ENCODE peak calls at places on chromosomes 11 and 22, in four cellular contexts. S, B, X and H are unnamed samples.

GRCh38 chr11:47453365-47453764 is 4.4 kb upstream of the RAPSN start:
- DNase-seq in X (no peak), S (no peak), B (no peak), H (no peak)

GRCh38 chr22:38843201-38843715 is 570 bp downstream of the NPTXR start:
- DNase-seq in B (peak), X (peak), S (peak), H (no peak)

GRCh38 chr11:111846063-111846462 is 25.3 kb downstream of the ALG9 start:
- DNase-seq in S (peak), X (no peak), B (no peak), H (no peak)

GRCh38 chr11:9714540-9714939 is 50.7 kb downstream of the SWAP70 start:
- DNase-seq in B (no peak), X (no peak), S (no peak), H (no peak)

GRCh38 chr22:50182176-50183081 is 3.3 kb upstream of the TRABD start:
- DNase-seq in X (no peak), S (no peak), B (peak), H (no peak)

GRCh38 chr11:44530413-44531115 is 34.9 kb upstream of the CD82 start:
- DNase-seq in S (no peak), B (no peak), X (no peak), H (no peak)

GRCh38 chr11:43943931-43944751 is 1.7 kb downstream of the C11orf96 start:
- DNase-seq in X (no peak), B (peak), S (no peak), H (no peak)

GRCh38 chr11:123219066-123219697 is 24.1 kb upstream of the CLMP start:
- DNase-seq in S (no peak), B (no peak), X (no peak), H (no peak)

GRCh38 chr11:125873881-125874555 is 13.4 kb upstream of the HYLS1 start:
- DNase-seq in S (no peak), B (no peak), X (peak), H (no peak)

GRCh38 chr11:47766363-47767227 is 546 bp downstream of the FNBP4 start:
- DNase-seq in X (peak), B (peak), S (peak), H (no peak)

GRCh38 chr22:45651931-45652528 is 19.6 kb upstream of the ATXN10 start:
- DNase-seq in X (no peak), B (no peak), S (no peak), H (no peak)

GRCh38 chr11:115501895-115502589 is 2.2 kb downstream of the CADM1 start:
- DNase-seq in X (no peak), B (no peak), S (no peak), H (no peak)

GRCh38 chr11:128667873-128668272 is 26.0 kb upstream of the FLI1 start:
- DNase-seq in S (peak), B (no peak), X (no peak), H (no peak)

GRCh38 chr11:130198964-130199363 is 39.4 kb downstream of the ST14 start:
- DNase-seq in S (no peak), X (no peak), B (no peak), H (no peak)
- TF ChIP-seq CTCF in S (no peak), X (no peak), B (no peak), H (no peak)

DNA sequence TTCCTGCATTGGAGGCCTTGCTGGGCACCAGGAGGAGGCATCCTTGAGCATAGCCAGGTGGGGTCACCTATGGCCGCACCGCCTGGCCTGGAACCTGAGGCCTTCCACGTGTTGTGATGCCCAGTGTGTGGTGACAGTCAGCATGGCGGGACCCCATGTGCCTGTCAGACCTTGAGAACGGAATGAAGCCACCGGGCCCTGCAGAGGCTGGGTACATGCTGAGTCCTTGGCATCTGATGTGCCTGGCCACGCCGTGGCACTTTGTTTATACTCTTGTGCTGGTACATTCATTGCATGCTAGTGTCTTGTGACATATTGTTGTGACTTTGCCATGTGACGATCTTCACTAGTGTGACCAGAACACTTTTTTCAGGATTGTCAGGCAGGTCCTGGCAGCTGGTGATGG is 8.5 kb upstream of the MYO7A start:
- DNase-seq in X (no peak), B (peak), S (no peak), H (no peak)
- TF ChIP-seq CTCF in X (no peak), B (no peak), S (no peak), H (no peak)

DNA sequence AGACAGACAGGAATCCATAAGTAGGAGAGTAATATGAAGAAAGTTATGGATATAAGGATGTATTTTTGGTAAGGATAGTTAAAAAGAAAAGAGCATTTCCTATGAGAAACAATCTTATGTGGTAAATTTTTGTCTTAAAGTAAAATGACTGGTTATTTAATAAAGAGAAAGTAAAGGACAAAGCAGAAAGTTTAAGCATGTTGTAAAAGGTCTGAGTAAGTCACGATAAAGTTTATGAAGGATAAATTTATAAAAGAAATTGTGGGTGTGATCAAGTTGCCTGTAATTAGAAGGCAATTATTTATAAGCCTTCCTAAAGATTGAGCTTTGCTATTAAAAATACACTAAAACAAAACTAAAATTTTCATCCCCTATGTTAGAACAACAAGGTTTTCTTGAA is 314.7 kb upstream of the SYN3 start:
- DNase-seq in B (no peak), X (no peak), S (no peak), H (no peak)
- TF ChIP-seq CTCF in B (no peak), X (no peak), S (no peak), H (no peak)

GRCh38 chr11:133966924-133967598 is 10.3 kb upstream of the IGSF9B start:
- DNase-seq in S (no peak), X (peak), B (peak), H (no peak)
- TF ChIP-seq CTCF in S (peak), X (peak), B (no peak), H (peak)

GRCh38 chr11:61618991-61619390 is 38.1 kb upstream of the SYT7 start:
- DNase-seq in X (no peak), B (no peak), S (no peak), H (no peak)

GRCh38 chr11:61619827-61620226 is 39.0 kb upstream of the SYT7 start:
- DNase-seq in S (no peak), B (no peak), X (no peak), H (no peak)

GRCh38 chr11:61616443-61616842 is 35.6 kb upstream of the SYT7 start:
- DNase-seq in S (no peak), B (no peak), X (no peak), H (no peak)

GRCh38 chr11:61613711-61614254 is 32.9 kb upstream of the SYT7 start:
- DNase-seq in B (no peak), S (no peak), X (no peak), H (no peak)

DNA sequence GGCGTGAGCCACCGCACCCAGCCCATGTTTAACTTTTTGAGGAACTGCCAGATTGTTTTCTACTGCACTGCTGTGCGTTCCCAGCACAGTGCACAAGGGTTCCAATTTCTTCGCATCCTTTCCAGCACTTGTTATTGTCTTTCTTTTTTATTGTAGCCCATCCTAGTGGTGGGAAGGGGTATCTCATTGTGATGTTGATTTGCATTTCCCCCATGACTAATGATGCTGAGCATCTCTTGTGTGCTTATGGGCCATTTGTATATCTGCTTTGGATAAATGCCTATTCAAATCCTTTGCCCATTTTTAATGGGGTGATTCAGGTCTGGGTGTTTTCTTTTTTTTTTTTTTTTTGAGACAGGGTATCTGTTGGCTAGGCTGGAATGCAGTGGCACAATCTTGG is 36.6 kb upstream of the SYT7 start:
- DNase-seq in S (no peak), B (no peak), X (no peak), H (no peak)
- TF ChIP-seq CTCF in S (peak), B (no peak), X (peak), H (no peak)

DNA sequence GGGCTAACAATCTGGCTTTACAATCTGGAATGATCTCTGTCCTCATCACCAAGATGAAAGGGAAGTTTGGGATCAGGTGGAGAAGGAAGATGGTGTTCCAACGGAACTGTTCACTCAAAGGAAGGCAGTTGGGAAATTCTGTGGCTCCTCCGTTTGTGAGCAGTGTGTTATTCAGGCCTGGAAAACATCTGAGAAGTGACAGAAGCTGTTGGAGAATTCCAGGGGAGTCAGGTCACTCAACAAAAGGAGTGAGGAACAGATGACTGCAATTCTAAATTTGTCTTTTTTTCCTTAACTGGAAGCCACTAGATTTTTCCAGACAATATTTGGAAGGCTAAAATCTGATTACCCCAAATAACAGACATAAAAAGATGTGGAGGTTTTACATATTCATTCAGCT is 107.8 kb downstream of the CD44 start:
- DNase-seq in B (no peak), X (no peak), S (peak), H (no peak)
- TF ChIP-seq CTCF in B (no peak), X (no peak), S (no peak), H (no peak)

DNA sequence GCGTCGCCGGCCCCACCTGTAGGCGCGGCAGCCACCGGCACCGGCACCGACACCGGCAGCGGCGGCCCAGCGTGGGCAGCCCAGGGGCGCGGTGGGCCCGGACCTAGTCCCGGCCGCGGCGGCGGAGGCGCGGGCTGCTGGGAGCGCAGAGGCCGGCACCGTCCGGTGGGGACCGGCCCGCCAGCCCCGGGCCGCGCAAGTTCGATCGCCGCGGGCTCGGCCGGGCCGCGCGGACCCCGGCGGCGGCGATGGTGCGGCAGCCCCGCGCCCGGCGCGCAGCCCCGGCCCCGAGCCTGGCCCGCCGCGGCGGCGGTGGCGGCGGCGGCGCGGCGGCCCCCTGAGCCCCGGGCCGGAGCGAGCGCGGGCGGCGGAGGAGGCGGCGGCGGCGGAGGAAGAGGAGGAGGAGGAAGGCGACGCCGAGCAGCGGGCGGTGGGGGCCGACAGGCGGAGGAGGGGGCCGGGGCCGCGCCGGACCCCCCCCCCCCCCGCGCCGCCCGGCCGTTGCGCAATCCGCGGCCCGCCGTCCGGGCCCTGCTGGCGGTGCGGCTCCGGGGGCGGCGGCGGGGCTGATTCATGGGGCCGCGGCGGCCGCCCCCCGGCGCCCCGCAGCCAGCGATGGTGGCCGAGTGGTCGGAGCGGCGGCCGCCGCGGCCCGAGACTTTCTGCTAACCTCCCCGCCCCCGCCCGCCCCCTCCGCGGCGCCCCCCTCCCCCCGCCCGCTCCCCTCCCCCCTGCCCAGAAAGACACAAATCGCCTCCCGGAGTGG is 1251.9 kb downstream of the BRD1 start:
- DNase-seq in X (no peak), S (no peak), B (no peak), H (no peak)
- TF ChIP-seq CTCF in X (no peak), S (no peak), B (no peak), H (no peak)

GRCh38 chr11:77191429-77191822 is 63.4 kb downstream of the MYO7A start:
- DNase-seq in B (peak), X (no peak), S (no peak), H (no peak)

GRCh38 chr11:77193167-77193566 is 65.1 kb downstream of the MYO7A start:
- DNase-seq in X (no peak), B (no peak), S (no peak), H (no peak)

GRCh38 chr11:77193915-77194830 is 66.1 kb downstream of the MYO7A start:
- DNase-seq in S (no peak), B (peak), X (no peak), H (no peak)

GRCh38 chr11:77190331-77191075 is 62.5 kb downstream of the MYO7A start:
- DNase-seq in S (no peak), B (peak), X (no peak), H (no peak)

DNA sequence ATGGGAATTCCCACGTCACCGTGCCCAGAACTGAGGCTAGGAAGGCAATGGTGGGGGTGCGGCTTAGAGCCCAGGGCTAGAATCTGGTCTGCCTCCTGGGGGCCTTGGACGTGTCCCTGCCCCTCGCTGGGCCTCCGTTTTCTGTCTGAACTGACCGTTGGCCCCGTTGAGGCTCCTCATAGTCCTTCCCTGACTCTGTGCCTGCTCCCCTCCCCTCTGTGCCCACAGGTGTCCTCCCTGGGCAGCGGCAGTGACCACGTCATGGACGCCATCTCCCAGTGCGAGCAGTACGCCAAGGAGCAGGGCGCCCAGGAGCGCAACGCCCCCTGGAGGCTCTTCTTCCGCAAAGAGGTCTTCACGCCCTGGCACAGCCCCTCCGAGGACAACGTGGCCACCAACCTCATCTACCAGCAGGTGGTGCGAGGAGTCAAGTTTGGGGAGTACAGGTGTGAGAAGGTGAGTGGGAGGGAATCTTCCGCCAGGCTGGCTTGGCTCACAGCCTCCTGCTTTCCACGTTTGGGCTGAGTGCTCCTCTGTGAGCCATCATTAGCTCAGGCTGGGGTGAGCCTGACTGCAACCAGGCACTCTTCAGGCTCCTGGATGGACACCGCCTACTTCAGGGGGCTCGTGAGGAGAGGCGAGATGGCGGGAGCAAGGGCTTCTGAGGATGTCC is 63.9 kb downstream of the MYO7A start:
- DNase-seq in S (no peak), B (peak), X (peak), H (no peak)
- TF ChIP-seq CTCF in S (peak), B (peak), X (peak), H (peak)

DNA sequence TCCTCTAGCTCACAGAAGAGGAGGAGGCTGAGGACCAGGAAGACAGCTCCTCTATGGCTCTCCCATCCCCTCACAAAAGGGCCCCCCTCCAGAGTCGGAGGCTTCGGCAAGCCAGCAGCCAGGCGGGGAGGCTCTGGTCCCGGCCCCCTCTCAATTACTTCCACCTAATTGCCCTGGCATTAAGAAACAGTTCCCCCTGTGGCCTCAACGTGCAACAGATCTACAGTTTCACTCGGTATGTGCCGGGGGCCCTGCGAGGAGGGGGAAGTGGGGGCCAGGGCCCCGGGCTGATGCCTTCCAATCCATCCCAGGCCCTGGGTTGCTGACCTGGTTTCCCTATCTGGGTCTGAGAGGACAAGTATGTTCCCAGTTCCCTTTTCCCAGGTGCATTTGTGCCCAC is 7.9 kb downstream of the FOXR1 start:
- DNase-seq in S (no peak), B (no peak), X (no peak), H (no peak)
- TF ChIP-seq CTCF in S (no peak), B (no peak), X (no peak), H (no peak)

GRCh38 chr11:69685348-69685747 is 10.2 kb upstream of the LTO1 start:
- DNase-seq in B (no peak), S (no peak), X (no peak), H (no peak)

GRCh38 chr11:69682221-69682620 is 7.1 kb upstream of the LTO1 start:
- DNase-seq in S (no peak), X (no peak), B (no peak), H (no peak)

GRCh38 chr11:69682681-69683326 is 7.7 kb upstream of the LTO1 start:
- DNase-seq in X (no peak), B (no peak), S (no peak), H (no peak)

GRCh38 chr11:69684651-69685050 is 9.5 kb upstream of the LTO1 start:
- DNase-seq in B (no peak), X (no peak), S (no peak), H (no peak)

DNA sequence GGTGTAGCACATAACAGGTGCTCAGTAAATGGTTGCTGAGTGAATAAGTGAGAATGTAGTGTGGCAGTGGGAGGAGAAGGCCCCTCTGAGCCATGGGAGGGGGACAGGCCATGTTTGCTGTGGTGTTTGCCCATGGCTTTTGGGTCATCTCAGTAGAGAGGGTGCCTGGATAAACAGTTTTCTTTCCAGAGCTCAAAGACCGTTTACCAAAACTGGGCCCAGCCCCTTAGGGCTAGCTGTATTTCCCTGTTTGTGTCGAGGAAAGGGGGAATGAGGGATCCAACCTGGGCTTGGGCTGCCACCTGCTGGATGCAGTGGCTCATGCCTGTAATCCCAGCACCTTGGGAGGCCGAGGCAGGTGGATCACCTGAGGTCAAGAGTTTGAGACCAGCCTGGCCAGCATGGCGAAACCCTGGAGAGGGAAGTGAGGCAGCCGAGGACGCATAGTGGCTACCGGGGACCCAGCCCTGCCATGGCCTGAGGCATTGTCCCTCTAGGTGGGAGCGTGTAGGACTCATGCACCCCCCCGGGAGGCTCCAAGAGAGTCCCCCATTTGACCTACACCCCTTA is 8.7 kb upstream of the LTO1 start:
- DNase-seq in B (no peak), S (no peak), X (no peak), H (no peak)
- TF ChIP-seq CTCF in B (peak), S (peak), X (peak), H (no peak)